ENCODE peak calls at places on chromosomes 16 and 17, in ten cellular contexts. J is neural crest cell, F is anterior cingulate cortex, G is cerebellar nuclear complex, M is glutamatergic neuron, B is EH, T is M059J, X is NCI-H2227 treated with DMSO at 0.1 percent for 48 hours, Y is mucosa of gallbladder, V is brain microvascular endothelial cell. W is an unnamed sample.

GRCh38 chr17:46964315-46965265 is 14.5 kb downstream of the RPRML start:
- DNase-seq in B (peak; percentile 52), J (no peak), Y (no peak), X (peak; percentile 26), V (peak; percentile 14), M (no peak), G (no peak), F (no peak), T (no peak), W (no peak)

GRCh38 chr17:199195-199604 is 17.8 kb upstream of the DOC2B start:
- DNase-seq in V (no peak), X (no peak), T (peak; percentile 32), Y (no peak), M (no peak), J (no peak), F (no peak), G (no peak), B (peak; percentile 21), W (no peak)

GRCh38 chr16:610513-611381 is 20.0 kb upstream of the WFIKKN1 start:
- DNase-seq in X (no peak), J (no peak), F (peak; percentile 23), M (no peak), T (no peak), G (no peak), V (no peak), Y (no peak), B (peak; percentile 35), W (peak; percentile 25)

GRCh38 chr16:72728516-72728915 is 319.4 kb downstream of the ZFHX3 start:
- DNase-seq in V (no peak), F (no peak), X (no peak), T (no peak), M (no peak), Y (no peak), B (no peak), J (no peak), G (no peak), W (no peak)

GRCh38 chr17:83149326-83149725 is 69.9 kb downstream of the METRNL start:
- DNase-seq in G (no peak), F (no peak), Y (no peak), V (no peak), T (no peak), X (no peak), B (no peak), M (no peak), J (no peak), W (no peak)

GRCh38 chr16:54812229-54812628 is 118.4 kb upstream of the IRX5 start:
- DNase-seq in B (peak; percentile 16), T (peak; percentile 5), G (no peak), M (no peak), Y (no peak), F (no peak), J (no peak), X (no peak), V (no peak), W (no peak)

GRCh38 chr17:37818689-37819088 is 73.8 kb upstream of the HNF1B start:
- DNase-seq in M (no peak), V (no peak), J (no peak), Y (peak; percentile 63), F (no peak), B (peak; percentile 11), T (peak; percentile 69), X (no peak), G (no peak), W (no peak)

GRCh38 chr17:80377798-80378197 is 37.2 kb upstream of the ENDOV start:
- DNase-seq in G (no peak), F (no peak), J (no peak), V (no peak), B (no peak), X (no peak), M (no peak), T (no peak), Y (no peak), W (no peak)

GRCh38 chr17:39231587-39232551 is 6.1 kb upstream of the STAC2 start:
- DNase-seq in M (peak; percentile 77), J (peak; percentile 60), B (peak; percentile 61), G (no peak), V (peak; percentile 34), Y (peak; percentile 40), T (peak; percentile 30), X (no peak), F (no peak), W (peak; percentile 46)